ENCODE peak calls at places on chromosomes 6 and 20, in four cellular contexts. P is pancreas, E is uterus, M is right cardiac atrium. V is an unnamed sample.

GRCh38 chr6:7815716-7816115 is 89.8 kb downstream of the BMP6 start:
- DNase-seq in P (no peak), E (no peak), M (no peak), V (no peak)

GRCh38 chr6:169975701-169976100 is 224.3 kb downstream of the ERMARD start:
- DNase-seq in P (no peak), E (no peak), M (peak; percentile 19), V (no peak)

GRCh38 chr6:91317247-91317646 is 730.4 kb upstream of the MAP3K7 start:
- DNase-seq in P (no peak), E (no peak), M (no peak), V (no peak)

GRCh38 chr6:158610319-158610968 is 34.1 kb downstream of the DYNLT1 start:
- DNase-seq in P (no peak), E (no peak), M (peak; percentile 47), V (no peak)

GRCh38 chr20:8573686-8574085 is 441.6 kb downstream of the PLCB1 start:
- DNase-seq in P (no peak), E (no peak), M (no peak), V (no peak)

GRCh38 chr6:46221221-46221793 is 50.5 kb upstream of the ENPP5 start:
- DNase-seq in P (no peak), E (no peak), M (no peak), V (no peak)

GRCh38 chr6:84282566-84282965 is 55.1 kb upstream of the CEP162 start:
- DNase-seq in P (no peak), E (no peak), M (peak; percentile 55), V (no peak)

GRCh38 chr6:73565767-73566485 is 45.1 kb upstream of the EEF1A1 start:
- DNase-seq in P (no peak), E (no peak), M (no peak), V (no peak)

DNA sequence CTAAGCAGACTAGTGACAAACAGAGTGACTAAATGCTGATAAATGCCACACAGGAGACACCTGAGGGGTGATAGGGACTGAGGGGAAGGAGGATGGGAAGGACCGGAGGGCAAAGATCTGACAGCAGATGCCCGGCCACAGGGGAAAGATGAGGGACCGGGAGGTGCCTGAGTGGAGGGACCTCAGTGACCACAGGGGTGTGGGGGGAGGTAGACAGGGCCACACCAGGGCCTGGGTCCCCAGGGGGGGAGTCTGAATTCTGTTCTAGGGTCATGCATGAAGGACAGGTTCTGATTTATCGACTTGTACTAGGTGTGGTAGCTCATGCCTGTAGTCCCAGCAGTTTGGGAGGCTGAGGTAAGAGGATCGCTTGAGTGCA is 6.9 kb downstream of the BCAS4 start:
- DNase-seq in P (no peak), E (no peak), M (no peak), V (no peak)
- H3K4me1 ChIP-seq in P (no peaks in the 10 kb centered on the region), E (no peaks in the 10 kb centered on the region), M (no peaks in the 10 kb centered on the region), V (no peaks in the 10 kb centered on the region)

GRCh38 chr6:25175656-25176055 is 103.5 kb upstream of the CARMIL1 start:
- DNase-seq in P (no peak), E (no peak), M (no peak), V (no peak)

GRCh38 chr6:25177629-25178028 is 101.5 kb upstream of the CARMIL1 start:
- DNase-seq in P (no peak), E (no peak), M (no peak), V (no peak)

GRCh38 chr6:25175216-25175615 is 104.0 kb upstream of the CARMIL1 start:
- DNase-seq in P (no peak), E (no peak), M (no peak), V (no peak)

GRCh38 chr6:25174678-25175077 is 104.5 kb upstream of the CARMIL1 start:
- DNase-seq in P (no peak), E (no peak), M (no peak), V (no peak)

GRCh38 chr6:25176466-25176865 is 102.7 kb upstream of the CARMIL1 start:
- DNase-seq in P (no peak), E (no peak), M (no peak), V (no peak)
- H3K4me1 ChIP-seq in P (peaks cover 4% of the 10 kb centered on the region), E (no peaks in the 10 kb centered on the region), M (peaks cover 6% of the 10 kb centered on the region), V (no peaks in the 10 kb centered on the region)

DNA sequence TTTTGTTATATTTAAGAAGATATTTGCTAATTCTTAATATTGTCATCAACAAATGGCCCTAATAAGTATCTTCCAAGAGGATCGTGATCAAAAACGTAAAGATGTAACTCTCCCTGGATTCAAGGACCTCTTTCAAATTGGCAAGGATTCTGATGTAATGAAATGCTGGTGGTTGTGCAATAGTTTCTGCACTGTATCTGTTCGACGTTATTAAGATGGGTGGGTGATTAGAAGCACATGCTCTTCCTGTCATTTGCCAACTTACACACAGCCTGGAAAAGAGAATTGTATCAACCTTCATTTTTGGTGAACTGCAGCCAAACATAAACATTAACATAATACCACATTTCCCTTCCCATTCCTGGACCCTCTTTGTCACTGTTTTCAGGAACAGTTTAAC is 9.8 kb downstream of the FOXQ1 start:
- DNase-seq in P (no peak), E (no peak), M (no peak), V (no peak)
- H3K4me1 ChIP-seq in P (no peaks in the 10 kb centered on the region), E (no peaks in the 10 kb centered on the region), M (no peaks in the 10 kb centered on the region), V (no peaks in the 10 kb centered on the region)

GRCh38 chr20:49676581-49677291 is 36.9 kb downstream of the B4GALT5 start:
- DNase-seq in P (no peak), E (no peak), M (no peak), V (no peak)

GRCh38 chr20:49675368-49676151 is 38.1 kb downstream of the B4GALT5 start:
- DNase-seq in P (no peak), E (no peak), M (no peak), V (no peak)

GRCh38 chr20:49674383-49675352 is 39.0 kb downstream of the B4GALT5 start:
- DNase-seq in P (no peak), E (no peak), M (no peak), V (no peak)

GRCh38 chr20:49680475-49680874 is 33.2 kb downstream of the B4GALT5 start:
- DNase-seq in P (no peak), E (no peak), M (no peak), V (no peak)

DNA sequence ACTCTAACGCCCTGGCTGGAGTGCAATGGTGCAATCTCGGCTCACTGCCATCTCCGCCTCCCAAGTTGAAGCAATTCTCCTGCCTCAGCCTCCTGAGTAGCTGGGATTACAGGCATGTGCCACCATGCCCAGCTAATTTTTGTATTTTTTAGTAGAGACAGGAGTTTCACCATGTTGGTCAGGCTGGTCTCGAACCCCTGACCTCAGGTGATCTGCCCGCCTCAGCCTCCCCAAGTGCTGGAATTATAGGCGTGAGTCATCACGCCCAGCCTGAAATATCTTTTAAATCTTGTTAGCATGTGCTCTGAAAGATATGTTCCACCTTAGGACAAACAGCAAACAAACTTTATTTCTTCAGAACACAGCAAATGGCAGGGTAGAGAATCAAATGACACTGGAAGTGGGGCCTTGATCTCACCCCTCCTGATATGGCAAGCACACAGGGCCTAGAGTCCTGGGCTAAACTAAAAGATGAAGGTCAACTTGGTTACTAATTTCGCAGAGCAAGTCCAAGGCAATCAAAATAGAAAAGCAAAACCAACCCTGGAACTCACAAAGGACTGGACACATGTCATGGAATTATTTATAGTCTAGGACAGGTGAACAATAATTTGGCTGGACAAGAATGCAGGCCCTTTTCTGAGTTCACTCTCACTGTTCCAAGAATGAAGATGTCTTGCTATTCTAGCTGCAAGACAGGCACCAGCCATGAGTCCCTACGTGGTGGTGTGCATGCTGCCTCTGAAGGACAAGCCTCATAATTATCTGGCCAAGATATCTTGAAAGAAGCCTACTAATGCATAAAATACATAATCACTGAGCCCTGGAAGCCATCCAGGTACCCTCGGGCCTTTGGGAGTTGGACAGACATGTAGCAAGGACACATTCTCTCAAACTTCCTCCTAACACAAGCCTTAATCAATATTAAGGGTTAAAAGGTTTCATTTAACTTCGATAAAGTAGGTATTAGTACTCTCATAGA is 35.6 kb downstream of the B4GALT5 start:
- DNase-seq in P (no peak), E (no peak), M (no peak), V (no peak)
- H3K4me1 ChIP-seq in P (peaks cover 22% of the 10 kb centered on the region), E (peaks cover 13% of the 10 kb centered on the region), M (peaks cover 23% of the 10 kb centered on the region), V (no peaks in the 10 kb centered on the region)

GRCh38 chr20:58906111-58906510 is 53.6 kb downstream of the GNAS start:
- DNase-seq in P (no peak), E (no peak), M (no peak), V (no peak)
- H3K4me1 ChIP-seq in P (peaks cover 24% of the 10 kb centered on the region), E (peaks cover 11% of the 10 kb centered on the region), M (peaks cover 3% of the 10 kb centered on the region), V (peaks cover 4% of the 10 kb centered on the region)

DNA sequence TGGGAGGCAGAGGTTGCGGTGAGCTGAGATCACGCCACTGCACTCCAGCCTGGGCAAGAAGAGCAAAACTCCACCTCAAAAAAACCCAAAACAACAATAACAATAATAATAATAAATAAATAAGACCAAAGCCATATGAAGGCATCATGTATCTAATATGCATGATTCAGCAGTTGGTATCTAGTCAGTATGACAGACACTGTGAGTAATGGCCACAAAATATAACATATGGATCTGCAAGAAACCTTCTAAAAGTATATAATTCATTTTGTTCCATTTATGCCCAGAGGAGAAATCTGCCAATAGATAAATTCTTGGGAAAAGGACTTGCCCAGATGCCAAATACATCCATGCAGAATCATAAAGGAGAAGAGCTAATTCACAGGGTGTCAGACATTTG is 252.3 kb downstream of the BTBD9 start:
- DNase-seq in P (no peak), E (no peak), M (no peak), V (no peak)
- H3K4me1 ChIP-seq in P (no peaks in the 10 kb centered on the region), E (peaks cover 8% of the 10 kb centered on the region), M (no peaks in the 10 kb centered on the region), V (no peaks in the 10 kb centered on the region)

GRCh38 chr20:49682278-49682677 is 31.4 kb downstream of the B4GALT5 start:
- DNase-seq in P (no peak), E (no peak), M (no peak), V (no peak)

GRCh38 chr20:49685161-49685601 is 28.5 kb downstream of the B4GALT5 start:
- DNase-seq in P (no peak), E (no peak), M (no peak), V (no peak)

GRCh38 chr20:49684335-49684997 is 29.2 kb downstream of the B4GALT5 start:
- DNase-seq in P (no peak), E (no peak), M (no peak), V (no peak)

GRCh38 chr20:49685809-49686208 is 27.9 kb downstream of the B4GALT5 start:
- DNase-seq in P (no peak), E (no peak), M (no peak), V (no peak)

GRCh38 chr20:49682798-49683197 is 30.9 kb downstream of the B4GALT5 start:
- DNase-seq in P (no peak), E (no peak), M (no peak), V (no peak)
- H3K4me1 ChIP-seq in P (peaks cover 19% of the 10 kb centered on the region), E (no peaks in the 10 kb centered on the region), M (peaks cover 14% of the 10 kb centered on the region), V (no peaks in the 10 kb centered on the region)

GRCh38 chr6:16760536-16761468 is at the start of gene ATXN1:
- DNase-seq in P (peak; percentile 66), E (peak; percentile 81), M (no peak), V (peak; percentile 58)

GRCh38 chr6:16761469-16762264 is 407 bp upstream of the ATXN1 start:
- DNase-seq in P (peak; percentile 91), E (peak; percentile 92), M (peak; percentile 93), V (peak; percentile 89)

GRCh38 chr6:16762265-16762546 is 946 bp upstream of the ATXN1 start:
- DNase-seq in P (no peak), E (no peak), M (no peak), V (no peak)

GRCh38 chr6:16764188-16764950 is 3.1 kb upstream of the ATXN1 start:
- DNase-seq in P (no peak), E (no peak), M (no peak), V (no peak)

GRCh38 chr6:16762547-16763477 is 1.6 kb upstream of the ATXN1 start:
- DNase-seq in P (peak; percentile 63), E (peak; percentile 61), M (peak; percentile 77), V (peak; percentile 65)
- H3K4me1 ChIP-seq in P (no peaks in the 10 kb centered on the region), E (no peaks in the 10 kb centered on the region), M (no peaks in the 10 kb centered on the region), V (peaks cover 12% of the 10 kb centered on the region)

GRCh38 chr6:139149383-139149782 is 14.5 kb downstream of the HECA start:
- DNase-seq in P (no peak), E (no peak), M (no peak), V (no peak)
- H3K4me1 ChIP-seq in P (no peaks in the 10 kb centered on the region), E (peaks cover 9% of the 10 kb centered on the region), M (peaks cover 23% of the 10 kb centered on the region), V (no peaks in the 10 kb centered on the region)